ENCODE peak calls at places on chromosomes 6 and 20, in four cellular contexts. One of them, this sample, is unnamed.

GRCh38 chr20:1788039-1788438 is 107.2 kb upstream of the SIRPA start:
- DNase-seq in DMS53: no peak
- DNase-seq in fibroblast of pulmonary artery: no peak
- DNase-seq in Right ventricle myocardium superior: no peak
- DNase-seq in this sample: no peak

GRCh38 chr6:77458421-77458820 is 4.9 kb downstream of the HTR1B start:
- DNase-seq in fibroblast of pulmonary artery: no peak
- DNase-seq in Right ventricle myocardium superior: no peak
- DNase-seq in DMS53: no peak
- DNase-seq in this sample: no peak

GRCh38 chr6:3419624-3420272 is 37.1 kb downstream of the SLC22A23 start:
- DNase-seq in fibroblast of pulmonary artery: peak; percentile 66
- DNase-seq in Right ventricle myocardium superior: no peak
- DNase-seq in DMS53: peak; percentile 10
- DNase-seq in this sample: no peak

GRCh38 chr20:35592339-35592960 is 23.2 kb upstream of the SPAG4 start:
- DNase-seq in fibroblast of pulmonary artery: no peak
- DNase-seq in DMS53: no peak
- DNase-seq in Right ventricle myocardium superior: no peak
- DNase-seq in this sample: no peak

GRCh38 chr6:42259841-42260395 is 42.3 kb upstream of the MRPS10 start:
- DNase-seq in fibroblast of pulmonary artery: no peak
- DNase-seq in Right ventricle myocardium superior: no peak
- DNase-seq in DMS53: no peak
- DNase-seq in this sample: no peak

GRCh38 chr6:161434921-161435411 is 161.1 kb upstream of the AGPAT4 start:
- DNase-seq in Right ventricle myocardium superior: no peak
- DNase-seq in fibroblast of pulmonary artery: peak; percentile 98
- DNase-seq in DMS53: peak; percentile 5
- DNase-seq in this sample: no peak

GRCh38 chr6:13923527-13924145 is 1.1 kb upstream of the RNF182 start:
- DNase-seq in DMS53: no peak
- DNase-seq in fibroblast of pulmonary artery: peak; percentile 21
- DNase-seq in Right ventricle myocardium superior: no peak
- DNase-seq in this sample: no peak

GRCh38 chr20:63739129-63740069 is at the start of gene SLC2A4RG:
- DNase-seq in fibroblast of pulmonary artery: peak; percentile 71
- DNase-seq in DMS53: peak; percentile 94
- DNase-seq in Right ventricle myocardium superior: peak; percentile 88
- DNase-seq in this sample: no peak

GRCh38 chr6:41640436-41640835 is 2.2 kb downstream of the MDFI start:
- DNase-seq in Right ventricle myocardium superior: no peak
- DNase-seq in DMS53: no peak
- DNase-seq in fibroblast of pulmonary artery: no peak
- DNase-seq in this sample: no peak

GRCh38 chr20:63356511-63356910 is 4.6 kb downstream of the CHRNA4 start:
- DNase-seq in fibroblast of pulmonary artery: no peak
- DNase-seq in Right ventricle myocardium superior: no peak
- DNase-seq in DMS53: no peak
- DNase-seq in this sample: no peak

GRCh38 chr6:31763617-31763940 is 1.1 kb downstream of the SAPCD1 start:
- DNase-seq in DMS53: no peak
- DNase-seq in Right ventricle myocardium superior: no peak
- DNase-seq in fibroblast of pulmonary artery: peak; percentile 54
- DNase-seq in this sample: no peak

GRCh38 chr20:44979090-44979621 is 12.8 kb downstream of the STK4 start:
- DNase-seq in DMS53: no peak
- DNase-seq in fibroblast of pulmonary artery: peak; percentile 59
- DNase-seq in Right ventricle myocardium superior: no peak
- DNase-seq in this sample: no peak

GRCh38 chr20:49485563-49485962 is 3.1 kb upstream of the KCNB1 start:
- DNase-seq in DMS53: no peak
- DNase-seq in Right ventricle myocardium superior: no peak
- DNase-seq in fibroblast of pulmonary artery: no peak
- DNase-seq in this sample: no peak

GRCh38 chr6:117440558-117441525 is 15.1 kb upstream of the ROS1 start:
- DNase-seq in DMS53: no peak
- DNase-seq in Right ventricle myocardium superior: no peak
- DNase-seq in fibroblast of pulmonary artery: peak; percentile 72
- DNase-seq in this sample: no peak

GRCh38 chr6:7725412-7725811 is 487 bp upstream of the BMP6 start:
- DNase-seq in fibroblast of pulmonary artery: no peak
- DNase-seq in Right ventricle myocardium superior: no peak
- DNase-seq in DMS53: peak; percentile 36
- DNase-seq in this sample: no peak

GRCh38 chr20:50393990-50394561 is 116.1 kb upstream of the PTPN1 start:
- DNase-seq in DMS53: no peak
- DNase-seq in fibroblast of pulmonary artery: no peak
- DNase-seq in Right ventricle myocardium superior: no peak
- DNase-seq in this sample: no peak